ENCODE peak calls at places on chromosome 3, in four cellular contexts. U is breast epithelium, I is cardiac fibroblast, C is brain microvascular endothelial cell. S is an unnamed sample.

GRCh38 chr3:55178336-55178735 is 250.5 kb upstream of the LRTM1 start:
- DNase-seq in U (no peak), I (no peak), C (no peak), S (no peak)

GRCh38 chr3:1092061-1092460 is 763 bp upstream of the CNTN6 start:
- DNase-seq in U (no peak), I (no peak), C (no peak), S (no peak)

GRCh38 chr3:144677118-144677517 is 705.5 kb downstream of the DIPK2A start:
- DNase-seq in U (no peak), I (peak), C (peak), S (peak)

GRCh38 chr3:73681610-73682009 is 56.9 kb upstream of the PDZRN3 start:
- DNase-seq in U (no peak), I (peak), C (peak), S (peak)

GRCh38 chr3:98917608-98918007 is 16.1 kb upstream of the DCBLD2 start:
- DNase-seq in U (no peak), I (peak), C (no peak), S (no peak)

GRCh38 chr3:190117995-190118394 is 2.7 kb downstream of the P3H2 start:
- DNase-seq in U (no peak), I (no peak), C (no peak), S (peak)

GRCh38 chr3:51686512-51687215 is 15.6 kb downstream of the TEX264 start:
- DNase-seq in U (no peak), I (peak), C (no peak), S (peak)

GRCh38 chr3:133578548-133579191 is 5.2 kb downstream of the CDV3 start:
- DNase-seq in U (no peak), I (peak), C (no peak), S (peak)

GRCh38 chr3:52350981-52351761 is 35.1 kb downstream of the DNAH1 start:
- DNase-seq in U (no peak), I (no peak), C (no peak), S (no peak)

GRCh38 chr3:43998841-43999805 is 242.6 kb upstream of the TOPAZ1 start:
- DNase-seq in U (no peak), I (peak), C (peak), S (peak)

GRCh38 chr3:188578579-188579363 is 424.8 kb downstream of the LPP start:
- DNase-seq in U (no peak), I (peak), C (peak), S (peak)

GRCh38 chr3:20458994-20459736 is 273.2 kb upstream of the SGO1 start:
- DNase-seq in U (no peak), I (peak), C (no peak), S (peak)

GRCh38 chr3:170301404-170301803 is 56.1 kb upstream of the SKIL start:
- DNase-seq in U (no peak), I (peak), C (no peak), S (peak)

GRCh38 chr3:123064506-123064905 is 2.3 kb upstream of the PDIA5 start:
- DNase-seq in U (no peak), I (no peak), C (no peak), S (no peak)

GRCh38 chr3:183873986-183874385 is 10.7 kb downstream of the PARL start:
- DNase-seq in U (no peak), I (no peak), C (no peak), S (no peak)

GRCh38 chr3:141507392-141508066 is 20.7 kb downstream of the RASA2 start:
- DNase-seq in U (no peak), I (no peak), C (no peak), S (no peak)

GRCh38 chr3:194784341-194784740 is 98.7 kb downstream of the FAM43A start:
- DNase-seq in U (no peak), I (no peak), C (no peak), S (no peak)

DNA sequence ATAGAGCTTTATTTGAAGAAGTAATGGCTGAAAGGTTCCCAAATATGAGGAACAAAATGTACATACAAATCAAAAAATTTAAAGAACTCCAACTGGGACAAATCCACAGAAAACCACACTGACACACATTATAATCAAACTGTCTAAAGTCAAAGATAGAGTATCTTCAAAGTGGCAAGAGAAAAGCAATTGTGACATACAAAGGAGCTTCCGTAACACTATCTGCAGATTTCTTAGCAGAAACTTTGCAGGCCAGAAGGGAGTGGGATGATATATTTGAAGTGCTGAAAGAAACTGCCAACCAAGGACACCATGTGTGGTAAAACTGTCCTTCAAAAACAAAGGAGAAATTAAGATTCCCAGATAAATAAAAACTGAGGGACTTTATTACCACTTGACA is 91.9 kb downstream of the SENP2 start:
- DNase-seq in U (no peak), I (no peak), C (no peak), S (no peak)
- H3K4me3 ChIP-seq in U (no peak), I (no peak), C (no peak), S (no peak)

GRCh38 chr3:151839313-151839631 is 25.4 kb downstream of the AADAC start:
- DNase-seq in U (no peak), I (no peak), C (no peak), S (no peak)

GRCh38 chr3:151841801-151842200 is 27.9 kb downstream of the AADAC start:
- DNase-seq in U (no peak), I (no peak), C (no peak), S (no peak)

GRCh38 chr3:151837057-151837456 is 23.1 kb downstream of the AADAC start:
- DNase-seq in U (no peak), I (peak), C (peak), S (peak)

GRCh38 chr3:151835751-151836550 is 22.0 kb downstream of the AADAC start:
- DNase-seq in U (no peak), I (peak), C (peak), S (peak)

GRCh38 chr3:151838574-151839312 is 24.8 kb downstream of the AADAC start:
- DNase-seq in U (no peak), I (peak), C (peak), S (peak)
- TF ChIP-seq CTCF in U (peak), I (peak), C (peak), S (peak)

DNA sequence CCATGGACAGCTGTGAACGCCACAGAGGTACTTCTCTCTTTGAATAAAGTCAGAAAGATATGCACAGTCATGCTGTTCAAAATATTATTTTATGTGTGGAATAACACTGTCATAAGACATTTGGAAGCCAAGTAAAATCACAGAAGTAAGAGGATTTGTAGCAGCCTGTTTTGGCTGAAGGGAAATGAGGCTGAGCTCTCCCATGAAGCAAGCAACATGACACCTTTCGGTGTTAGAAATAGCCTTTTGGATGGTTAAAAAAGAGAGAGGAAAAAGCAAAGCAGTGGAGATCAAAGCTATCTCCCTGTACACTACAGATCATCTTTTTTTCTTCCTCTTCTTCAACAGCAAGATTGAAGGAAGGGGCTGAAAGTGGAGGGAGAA is 755.3 kb downstream of the ROBO1 start:
- DNase-seq in U (no peak), I (no peak), C (no peak), S (no peak)
- H3K4me3 ChIP-seq in U (no peak), I (no peak), C (no peak), S (no peak)

DNA sequence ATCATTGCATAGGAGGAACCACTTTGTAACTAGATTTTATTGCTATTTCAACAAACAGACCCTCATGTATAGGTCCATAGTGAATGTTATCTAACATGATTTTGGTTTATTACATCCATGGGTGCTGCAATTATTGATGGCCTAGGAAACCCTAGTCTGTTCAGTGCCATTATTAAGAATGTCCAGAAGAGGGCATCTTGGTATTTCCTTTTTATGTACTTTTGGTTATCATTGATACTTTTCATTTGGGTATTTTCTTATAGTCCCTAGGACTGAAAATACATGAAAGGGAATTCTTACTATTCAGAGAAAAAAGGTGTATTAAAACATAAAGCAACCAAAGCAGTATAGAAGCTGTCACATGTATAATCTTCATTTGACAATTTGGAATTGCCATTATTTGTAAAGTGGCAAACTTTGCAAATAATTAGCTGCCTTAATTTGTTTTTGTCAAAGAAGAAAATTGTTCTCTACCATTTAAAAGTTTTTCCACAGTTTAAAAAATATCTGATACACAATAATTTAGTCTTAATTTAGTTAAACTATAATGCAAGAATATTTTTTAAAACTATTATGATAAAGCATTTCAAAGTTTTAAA is 48.7 kb downstream of the CNOT10 start:
- DNase-seq in U (no peak), I (peak), C (peak), S (peak)
- TF ChIP-seq CTCF in U (peak), I (peak), C (peak), S (peak)

GRCh38 chr3:49276475-49277356 is at the start of gene C3orf62:
- DNase-seq in U (peak), I (peak), C (peak), S (peak)
- H3K4me3 ChIP-seq in U (peak), I (peak), C (peak), S (peak)

DNA sequence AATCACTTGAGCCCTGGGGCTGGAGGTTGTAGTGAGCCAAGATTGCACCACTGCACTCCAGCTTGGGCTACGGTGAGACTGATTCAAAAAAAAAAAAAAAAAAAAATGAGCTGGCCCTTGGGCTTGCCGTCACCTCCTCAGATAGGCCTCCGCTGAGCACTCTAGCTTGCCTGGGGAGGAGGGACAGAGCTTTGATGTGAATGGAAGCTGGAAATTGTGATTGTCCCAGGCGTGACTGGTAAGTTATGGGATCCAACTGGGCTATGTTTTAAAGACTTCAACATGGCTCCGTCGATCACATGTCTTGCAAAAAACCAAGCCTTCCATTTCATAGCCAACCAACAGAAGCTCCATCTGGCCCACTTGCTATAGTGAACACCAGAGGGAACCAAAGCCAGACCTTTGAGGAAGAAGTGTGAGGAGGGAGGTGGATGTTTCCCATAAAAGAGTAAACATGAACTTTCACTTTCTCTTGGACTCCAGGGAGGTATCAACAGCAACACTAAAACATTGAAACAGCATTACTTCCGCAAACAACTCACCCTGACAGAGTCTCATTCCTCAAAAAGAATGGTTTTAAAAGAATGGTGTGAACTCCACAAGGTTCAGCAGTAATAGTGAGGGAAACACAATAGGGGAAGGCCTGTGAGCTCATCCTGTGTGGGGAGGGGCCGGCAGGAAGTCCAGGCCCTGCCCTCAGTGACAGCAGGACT is 59.3 kb upstream of the IL12A start:
- DNase-seq in U (no peak), I (peak), C (peak), S (peak)
- TF ChIP-seq CTCF in U (no peak), I (peak), C (peak), S (peak)

DNA sequence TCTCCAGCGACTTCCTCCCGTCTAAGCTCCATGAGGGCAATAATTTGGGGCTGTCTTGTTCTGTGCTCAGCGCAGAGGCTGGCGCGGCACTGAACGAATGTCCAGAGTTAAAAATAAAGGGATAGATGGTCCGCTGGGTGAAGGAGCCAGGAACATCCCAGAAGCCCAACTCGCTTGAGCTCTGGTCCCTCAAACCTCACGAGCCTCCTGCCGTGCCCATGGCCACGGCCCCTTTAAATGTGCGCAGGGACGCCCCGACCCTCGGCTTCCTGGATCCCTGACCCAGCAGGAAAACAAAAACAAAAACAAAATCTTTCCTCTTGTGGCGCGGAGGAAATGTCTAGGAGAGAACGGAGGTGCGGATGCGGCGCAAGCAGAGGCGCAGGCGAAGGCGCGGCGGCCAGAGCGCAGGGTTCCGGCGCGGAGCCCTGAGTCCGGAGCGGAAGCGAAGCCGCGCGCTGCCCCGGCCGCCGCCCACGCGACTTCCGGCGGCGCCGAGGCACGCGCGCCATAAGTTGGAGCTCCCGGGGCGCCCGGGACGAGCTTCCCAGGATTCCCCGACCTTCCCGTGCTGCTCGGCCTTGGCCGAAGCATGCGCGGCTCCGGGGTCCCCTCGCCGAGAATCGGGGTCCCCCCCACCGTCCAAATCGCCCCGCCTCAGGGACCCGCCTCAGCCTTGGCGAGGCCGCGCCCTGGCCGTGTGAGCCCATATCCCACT is 52.9 kb upstream of the WNT7A start:
- DNase-seq in U (no peak), I (no peak), C (no peak), S (no peak)
- H3K4me3 ChIP-seq in U (peak), I (no peak), C (no peak), S (peak)

DNA sequence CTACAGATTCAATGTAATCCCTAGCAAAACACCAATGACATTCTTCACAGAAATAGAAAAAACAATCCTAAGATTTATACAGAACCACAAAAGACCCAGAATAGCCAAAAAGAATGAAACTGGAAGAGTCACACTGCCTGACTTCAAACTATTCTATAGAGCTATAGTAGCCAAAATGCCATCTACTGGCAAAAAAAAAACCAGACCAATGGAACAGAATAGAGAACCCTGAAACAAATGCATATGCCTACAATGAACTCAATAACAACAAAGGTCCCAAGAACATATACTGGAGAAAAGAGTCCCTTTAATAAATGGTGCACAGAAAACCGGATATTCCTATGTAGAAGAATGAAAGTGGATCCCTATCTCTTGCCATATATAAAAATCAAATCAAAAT is 19.8 kb downstream of the PDCD10 start:
- DNase-seq in U (no peak), I (no peak), C (no peak), S (no peak)
- TF ChIP-seq CTCF in U (no peak), I (no peak), C (no peak), S (no peak)

DNA sequence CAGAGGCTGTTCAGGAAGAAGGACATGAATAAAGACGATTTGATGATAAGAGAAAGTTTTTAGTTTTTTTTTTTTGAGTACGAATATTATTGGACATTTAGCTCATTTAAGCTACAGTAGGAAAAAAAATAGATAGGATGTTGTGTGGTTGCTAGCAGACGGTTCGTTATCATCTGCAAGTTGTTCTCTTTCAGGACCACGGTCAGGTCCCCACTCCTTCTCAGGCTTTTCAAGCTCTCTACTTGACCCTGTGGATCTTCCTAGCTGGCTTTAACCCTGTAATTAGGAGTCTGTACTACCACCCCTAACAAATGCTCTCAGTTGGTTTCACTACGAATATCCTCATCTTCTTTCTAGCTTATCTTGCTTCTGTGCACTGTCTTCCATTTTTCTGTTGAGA is 1.1 kb downstream of the KCNH8 start:
- DNase-seq in U (no peak), I (peak), C (peak), S (peak)
- H3K4me3 ChIP-seq in U (peak), I (no peak), C (no peak), S (no peak)

DNA sequence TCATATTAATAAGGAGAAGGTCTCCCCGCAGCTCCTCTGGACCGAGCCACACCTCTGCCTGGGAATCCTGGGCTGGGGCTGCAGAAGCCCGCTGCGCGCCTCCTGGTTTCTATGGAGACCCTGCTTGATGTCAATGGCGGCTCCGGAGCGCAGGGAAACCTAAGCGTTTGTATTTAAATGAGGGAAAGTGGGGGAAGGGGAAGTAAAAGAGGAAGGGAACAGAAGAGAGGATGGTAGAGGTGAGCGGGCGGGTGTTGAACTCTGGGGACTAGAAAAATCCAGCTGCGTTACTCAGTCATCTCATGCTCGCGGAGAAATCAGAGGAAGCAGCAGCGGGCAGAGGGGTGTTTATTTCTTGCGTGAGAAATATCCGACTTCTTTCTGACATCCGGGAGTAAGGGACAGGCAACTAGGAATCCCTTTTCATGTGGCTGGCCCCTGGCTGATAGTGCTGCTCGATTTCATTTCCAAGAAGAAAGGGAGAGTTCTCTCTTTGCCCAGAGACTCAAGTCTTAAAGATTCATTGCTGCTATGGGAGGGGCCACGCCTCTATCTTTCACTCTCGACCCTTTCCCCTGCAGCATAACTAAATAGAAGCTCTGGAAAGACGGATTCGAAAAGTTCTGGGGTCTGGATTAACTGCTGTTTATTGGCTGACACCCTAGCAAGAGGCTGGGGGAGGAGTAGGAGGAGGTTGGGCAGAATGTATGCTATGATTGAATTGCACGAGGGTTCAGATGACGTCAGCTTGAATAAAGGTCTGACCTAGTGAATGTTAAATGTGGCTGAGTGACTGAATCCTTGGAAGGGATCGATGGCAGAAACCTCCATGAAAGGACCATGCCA is 110.5 kb upstream of the GAP43 start:
- DNase-seq in U (no peak), I (peak), C (peak), S (peak)
- TF ChIP-seq CTCF in U (no peak), I (no peak), C (no peak), S (no peak)

S was measured in AG10803.